ENCODE peak calls at places on chromosomes 13 and 19, in four cellular contexts. A is K562, Z is GM12878, H is HepG2. F is an unnamed sample.

GRCh38 chr13:43686557-43686956 is 100.2 kb downstream of the ENOX1 start:
- DNase-seq in A (peak; percentile 1), Z (no peak), H (peak; percentile 2), F (no peak)

GRCh38 chr13:99944606-99945005 is 27.0 kb downstream of the ZIC5 start:
- DNase-seq in A (no peak), Z (no peak), H (no peak), F (no peak)

GRCh38 chr19:40907968-40908735 is 26.1 kb upstream of the CYP2A7 start:
- DNase-seq in A (peak; percentile 59), Z (no peak), H (no peak), F (peak; percentile 72)

GRCh38 chr13:46641274-46642081 is 88.5 kb downstream of the LRCH1 start:
- DNase-seq in A (no peak), Z (no peak), H (no peak), F (no peak)

GRCh38 chr13:21957833-21958232 is 287.0 kb downstream of the FGF9 start:
- DNase-seq in A (no peak), Z (no peak), H (no peak), F (no peak)

GRCh38 chr19:29266603-29267002 is 53.7 kb upstream of the UQCRFS1 start:
- DNase-seq in A (no peak), Z (no peak), H (no peak), F (no peak)

GRCh38 chr13:75908137-75908536 is 272.0 kb downstream of the LMO7 start:
- DNase-seq in A (no peak), Z (no peak), H (no peak), F (no peak)

GRCh38 chr13:23514076-23514475 is 56.1 kb upstream of the TNFRSF19 start:
- DNase-seq in A (no peak), Z (no peak), H (no peak), F (no peak)

GRCh38 chr19:55206664-55207500 is 2.4 kb downstream of the PTPRH start:
- DNase-seq in A (peak; percentile 97), Z (no peak), H (peak; percentile 93), F (peak; percentile 72)

GRCh38 chr19:15672580-15673175 is at the start of gene CYP4F12:
- DNase-seq in A (peak; percentile 57), Z (no peak), H (peak; percentile 76), F (no peak)

GRCh38 chr19:13986348-13986904 is 19.7 kb downstream of the RFX1 start:
- DNase-seq in A (no peak), Z (peak; percentile 93), H (no peak), F (peak; percentile 83)

GRCh38 chr13:113635048-113635420 is 23.0 kb downstream of the ATP4B start:
- DNase-seq in A (no peak), Z (no peak), H (no peak), F (no peak)

GRCh38 chr13:76462003-76462402 is 424.2 kb downstream of the KCTD12 start:
- DNase-seq in A (no peak), Z (no peak), H (no peak), F (no peak)

GRCh38 chr19:37963190-37963947 is 56.4 kb downstream of the SIPA1L3 start:
- DNase-seq in A (no peak), Z (no peak), H (peak; percentile 28), F (no peak)

GRCh38 chr13:62302341-62302740 is 886.7 kb upstream of the PCDH20 start:
- DNase-seq in A (no peak), Z (no peak), H (no peak), F (no peak)

GRCh38 chr19:28794301-28794700 is 418.6 kb downstream of the UQCRFS1 start:
- DNase-seq in A (no peak), Z (no peak), H (no peak), F (no peak)

GRCh38 chr13:41520016-41520698 is 62.8 kb downstream of the RGCC start:
- DNase-seq in A (no peak), Z (no peak), H (no peak), F (no peak)

GRCh38 chr13:113869263-113869662 is 5.4 kb upstream of the GAS6 start:
- DNase-seq in A (no peak), Z (no peak), H (no peak), F (no peak)

GRCh38 chr19:45457776-45458175 is 10.0 kb upstream of the FOSB start:
- DNase-seq in A (no peak), Z (no peak), H (no peak), F (no peak)

GRCh38 chr13:80348750-80349149 is 7.8 kb upstream of the SPRY2 start:
- DNase-seq in A (no peak), Z (no peak), H (no peak), F (no peak)

GRCh38 chr19:56193981-56194380 is 3.6 kb downstream of the ZSCAN5B start:
- DNase-seq in A (no peak), Z (no peak), H (no peak), F (no peak)

GRCh38 chr19:18756896-18757295 is 34.2 kb downstream of the COMP start:
- DNase-seq in A (no peak), Z (no peak), H (no peak), F (no peak)

GRCh38 chr19:11208526-11209471 is 11.5 kb upstream of the KANK2 start:
- DNase-seq in A (no peak), Z (no peak), H (no peak), F (no peak)

GRCh38 chr13:96089749-96090239 is at the start of gene HS6ST3:
- DNase-seq in A (no peak), Z (no peak), H (no peak), F (peak; percentile 75)

GRCh38 chr13:110978390-110978789 is 63.5 kb upstream of the ANKRD10 start:
- DNase-seq in A (no peak), Z (no peak), H (no peak), F (no peak)

GRCh38 chr19:51018745-51019543 is 565 bp downstream of the KLK10 start:
- DNase-seq in A (no peak), Z (no peak), H (no peak), F (peak; percentile 55)

GRCh38 chr19:53824134-53824611 is at the start of gene NLRP12:
- DNase-seq in A (no peak), Z (no peak), H (no peak), F (no peak)

GRCh38 chr13:76715621-76716020 is 170.6 kb downstream of the KCTD12 start:
- DNase-seq in A (no peak), Z (no peak), H (no peak), F (no peak)

GRCh38 chr19:44694184-44694579 is 4.8 kb upstream of the CEACAM16 start:
- DNase-seq in A (peak; percentile 71), Z (no peak), H (no peak), F (no peak)

GRCh38 chr13:36758345-36758744 is 60.7 kb upstream of the RFXAP start:
- DNase-seq in A (peak; percentile 0), Z (no peak), H (no peak), F (no peak)

GRCh38 chr19:16355293-16356043 is 30.8 kb downstream of the KLF2 start:
- DNase-seq in A (peak; percentile 56), Z (no peak), H (no peak), F (no peak)

GRCh38 chr13:46059405-46059804 is 6.9 kb upstream of the ZC3H13 start:
- DNase-seq in A (no peak), Z (no peak), H (no peak), F (no peak)

GRCh38 chr13:24802074-24802473 is 38.1 kb downstream of the RNF17 start:
- DNase-seq in A (peak; percentile 1), Z (no peak), H (no peak), F (no peak)

GRCh38 chr19:45253396-45254027 is 2.4 kb downstream of the MARK4 start:
- DNase-seq in A (no peak), Z (no peak), H (no peak), F (no peak)

GRCh38 chr19:46603195-46603637 is 2.1 kb downstream of the CALM3 start:
- DNase-seq in A (peak; percentile 63), Z (no peak), H (peak; percentile 85), F (no peak)
- TF ChIP-seq NR2C2 in A (no peak), Z (no peak), H (no peak), F (no peak)

GRCh38 chr19:10079031-10079453 is 7.1 kb upstream of the SHFL start:
- DNase-seq in A (no peak), Z (no peak), H (peak; percentile 58), F (no peak)

GRCh38 chr19:10076535-10076934 is 9.6 kb upstream of the SHFL start:
- DNase-seq in A (no peak), Z (no peak), H (no peak), F (no peak)

GRCh38 chr19:10070730-10071446 is 15.2 kb upstream of the SHFL start:
- DNase-seq in A (no peak), Z (no peak), H (no peak), F (peak; percentile 86)

GRCh38 chr19:10078329-10078728 is 7.8 kb upstream of the SHFL start:
- DNase-seq in A (no peak), Z (no peak), H (no peak), F (no peak)

GRCh38 chr19:10074153-10074552 is 12.0 kb upstream of the SHFL start:
- DNase-seq in A (peak; percentile 79), Z (no peak), H (peak; percentile 60), F (no peak)
- TF ChIP-seq NR2C2 in A (no peak), Z (no peak), H (peak; percentile 22), F (no peak)

GRCh38 chr13:29767006-29767405 is 83.4 kb downstream of the UBL3 start:
- DNase-seq in A (no peak), Z (no peak), H (no peak), F (no peak)

GRCh38 chr13:29774830-29775229 is 75.6 kb downstream of the UBL3 start:
- DNase-seq in A (no peak), Z (no peak), H (no peak), F (no peak)

GRCh38 chr13:29771247-29771646 is 79.2 kb downstream of the UBL3 start:
- DNase-seq in A (peak; percentile 9), Z (no peak), H (peak; percentile 23), F (no peak)
- TF ChIP-seq NR2C2 in A (no peak), Z (no peak), H (no peak), F (no peak)

GRCh38 chr13:60944863-60945262 is 470.8 kb downstream of the PCDH20 start:
- DNase-seq in A (no peak), Z (no peak), H (no peak), F (no peak)
- TF ChIP-seq NR2C2 in A (no peak), Z (no peak), H (no peak), F (no peak)

GRCh38 chr13:74129500-74130144 is 4.6 kb downstream of the KLF12 start:
- DNase-seq in A (peak; percentile 8), Z (no peak), H (no peak), F (no peak)

GRCh38 chr13:74132768-74133656 is 1.2 kb downstream of the KLF12 start:
- DNase-seq in A (no peak), Z (no peak), H (no peak), F (peak; percentile 38)

GRCh38 chr13:74132152-74132767 is 1.9 kb downstream of the KLF12 start:
- DNase-seq in A (no peak), Z (no peak), H (peak; percentile 15), F (no peak)

GRCh38 chr13:74131206-74131605 is 3.0 kb downstream of the KLF12 start:
- DNase-seq in A (no peak), Z (no peak), H (peak; percentile 58), F (no peak)

GRCh38 chr13:74128171-74128767 is 5.9 kb downstream of the KLF12 start:
- DNase-seq in A (no peak), Z (no peak), H (peak; percentile 16), F (no peak)
- TF ChIP-seq NR2C2 in A (no peak), Z (no peak), H (peak; percentile 26), F (no peak)

GRCh38 chr19:3250675-3251074 is 26.2 kb downstream of the CELF5 start:
- DNase-seq in A (peak; percentile 64), Z (no peak), H (peak; percentile 13), F (peak; percentile 45)
- TF ChIP-seq NR2C2 in A (no peak), Z (no peak), H (no peak), F (no peak)

F was measured in WTC11.